ENCODE peak calls at places on chromosomes 12 and 14, in six cellular contexts. J, D, N, F, E and V are unnamed samples.

GRCh38 chr14:105060751-105061427 is 4.3 kb downstream of the GPR132 start:
- DNase-seq in J (peak; percentile 67), D (no peak), N (no peak), F (no peak), E (no peak), V (no peak)

GRCh38 chr14:29310210-29310609 is 543.6 kb downstream of the FOXG1 start:
- DNase-seq in J (no peak), D (no peak), N (no peak), F (no peak), E (no peak), V (no peak)

GRCh38 chr12:93778306-93778705 is 101.1 kb downstream of the CRADD start:
- DNase-seq in J (no peak), D (no peak), N (no peak), F (no peak), E (no peak), V (no peak)

GRCh38 chr12:98256830-98257229 is 258.6 kb upstream of the TMPO start:
- DNase-seq in J (no peak), D (no peak), N (no peak), F (peak; percentile 9), E (no peak), V (no peak)

GRCh38 chr14:89504602-89505320 is 87.7 kb upstream of the FOXN3 start:
- DNase-seq in J (no peak), D (no peak), N (peak; percentile 33), F (no peak), E (no peak), V (no peak)

GRCh38 chr12:79063258-79063657 is 198.7 kb downstream of the SYT1 start:
- DNase-seq in J (no peak), D (no peak), N (no peak), F (no peak), E (no peak), V (no peak)

GRCh38 chr14:57244103-57244502 is 24.6 kb downstream of the EXOC5 start:
- DNase-seq in J (no peak), D (no peak), N (no peak), F (no peak), E (no peak), V (no peak)

GRCh38 chr14:99686557-99687283 is 2.6 kb downstream of the CYP46A1 start:
- DNase-seq in J (no peak), D (no peak), N (no peak), F (no peak), E (no peak), V (no peak)

GRCh38 chr14:70622111-70622712 is 19.5 kb upstream of the TTC9 start:
- DNase-seq in J (peak; percentile 56), D (no peak), N (no peak), F (peak; percentile 19), E (peak; percentile 64), V (peak; percentile 67)

GRCh38 chr14:56805201-56805991 is 4.9 kb downstream of the OTX2 start:
- DNase-seq in J (no peak), D (no peak), N (no peak), F (no peak), E (no peak), V (no peak)

GRCh38 chr12:10388611-10389010 is 1.2 kb downstream of the KLRK1 start:
- DNase-seq in J (no peak), D (no peak), N (no peak), F (no peak), E (no peak), V (no peak)

GRCh38 chr12:69527506-69528272 is 57.5 kb downstream of the FRS2 start:
- DNase-seq in J (no peak), D (no peak), N (no peak), F (no peak), E (no peak), V (no peak)

DNA sequence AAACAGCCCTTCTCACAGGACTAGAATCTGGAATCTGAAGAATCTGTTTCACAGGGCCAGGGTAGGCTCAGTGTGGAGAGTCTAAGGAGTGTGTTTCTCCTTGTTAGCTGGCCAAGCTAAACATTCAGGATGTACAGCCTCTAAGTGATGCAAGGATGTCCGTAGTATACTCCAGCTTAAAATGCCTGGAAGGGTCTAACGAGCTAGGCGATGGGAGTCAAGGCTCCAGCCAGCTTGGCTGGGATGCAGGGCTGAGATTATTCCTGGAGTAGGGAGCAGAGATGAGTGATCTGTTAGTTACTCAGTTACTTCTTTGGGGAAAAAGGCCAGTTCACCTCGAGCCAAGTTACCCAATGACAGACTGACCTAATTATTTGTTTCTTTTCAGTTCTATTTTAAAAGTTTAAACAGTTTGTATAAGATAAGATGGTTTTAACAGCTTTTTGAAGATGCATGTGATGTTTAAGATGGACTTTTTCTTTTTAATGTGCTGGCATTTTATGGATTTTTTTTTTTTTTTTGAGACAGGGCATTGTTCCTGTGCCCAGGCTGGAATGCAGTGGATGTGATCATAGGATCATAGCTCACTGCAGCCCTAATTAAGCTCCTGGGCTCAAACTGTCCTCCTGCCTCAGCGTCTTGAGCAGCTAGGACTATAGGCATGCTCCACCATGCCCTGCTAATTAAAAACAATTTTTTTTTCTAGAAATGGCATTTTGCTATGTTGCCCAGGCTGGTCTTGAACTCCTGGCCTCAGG is 41.1 kb downstream of the SYNE2 start:
- DNase-seq in J (no peak), D (no peak), N (no peak), F (no peak), E (no peak), V (peak; percentile 45)
- TF ChIP-seq CHD2 in J (no peak), D (no peak), N (no peak), F (no peak), E (no peak), V (no peak)

GRCh38 chr12:26014085-26014484 is 55.6 kb downstream of the RASSF8 start:
- DNase-seq in J (no peak), D (no peak), N (no peak), F (no peak), E (no peak), V (no peak)

GRCh38 chr12:26022043-26022442 is 63.6 kb downstream of the RASSF8 start:
- DNase-seq in J (no peak), D (no peak), N (no peak), F (no peak), E (no peak), V (no peak)

GRCh38 chr12:26021534-26021933 is 63.1 kb downstream of the RASSF8 start:
- DNase-seq in J (no peak), D (no peak), N (no peak), F (no peak), E (no peak), V (no peak)

GRCh38 chr12:26018926-26019325 is 60.4 kb downstream of the RASSF8 start:
- DNase-seq in J (no peak), D (no peak), N (no peak), F (no peak), E (no peak), V (no peak)

DNA sequence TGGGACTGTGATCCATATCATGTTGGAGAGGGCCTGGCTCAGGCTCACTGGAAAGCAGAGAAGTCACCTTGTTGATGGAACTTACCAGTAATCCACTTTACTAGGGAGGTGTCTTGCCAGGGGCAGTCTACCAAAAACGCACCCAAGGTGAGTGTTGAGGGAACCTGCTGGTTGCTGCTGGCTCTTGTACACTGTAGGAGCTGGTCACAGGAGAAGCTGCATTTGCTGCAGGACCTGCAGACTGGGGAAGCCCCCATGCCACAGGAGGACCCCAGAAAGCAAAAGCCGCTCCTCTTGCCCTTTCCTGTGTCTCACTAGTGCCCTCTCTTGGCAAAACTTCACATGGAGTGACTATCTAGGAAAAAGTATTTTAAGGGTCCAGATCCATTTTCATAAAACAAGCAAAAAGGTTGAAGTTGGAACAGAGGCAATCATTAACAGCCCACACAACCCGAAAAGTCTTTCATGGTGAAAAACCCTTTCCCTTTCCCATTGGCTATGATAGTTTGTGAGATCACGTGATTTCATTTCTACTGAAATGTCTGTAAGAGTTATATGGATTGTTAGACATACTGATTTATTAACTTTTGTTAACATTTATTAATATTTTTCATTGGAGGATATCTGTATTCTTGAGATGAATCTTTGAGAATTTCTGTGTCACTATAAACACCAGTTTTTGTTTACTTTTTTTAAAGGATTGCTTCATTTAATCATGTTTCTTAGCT is 59.2 kb downstream of the RASSF8 start:
- DNase-seq in J (peak; percentile 20), D (no peak), N (no peak), F (peak; percentile 15), E (peak; percentile 50), V (peak; percentile 60)
- TF ChIP-seq CHD2 in J (no peak), D (no peak), N (no peak), F (no peak), E (no peak), V (no peak)

DNA sequence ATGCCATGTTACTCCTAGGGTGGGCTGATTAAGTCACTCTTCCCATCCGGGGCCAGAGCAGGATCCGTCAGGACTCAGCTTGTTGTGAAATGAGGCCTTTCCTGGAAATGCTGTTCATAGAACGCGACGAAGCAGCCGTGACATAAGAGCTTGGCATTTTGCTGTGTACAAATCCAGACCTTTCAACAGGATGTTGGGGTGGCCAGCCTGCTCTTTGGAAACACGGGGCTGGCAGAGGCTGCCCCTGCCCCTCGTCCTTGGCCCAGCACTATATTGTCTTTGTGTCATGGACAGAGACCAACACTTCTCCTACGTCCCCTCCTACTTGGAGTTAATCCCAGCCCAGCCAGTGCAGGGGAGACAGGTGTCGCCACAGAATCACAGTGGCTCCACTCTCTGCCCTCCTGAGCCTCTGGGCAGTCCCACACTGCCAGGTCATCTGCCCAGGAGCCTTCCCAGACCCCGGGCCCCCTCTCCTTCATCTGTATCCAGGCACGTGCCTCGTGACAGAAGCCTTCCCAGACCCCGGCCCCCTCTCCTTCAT is 18.6 kb upstream of the EIF5 start:
- DNase-seq in J (no peak), D (no peak), N (no peak), F (peak; percentile 54), E (peak; percentile 74), V (no peak)
- TF ChIP-seq CHD2 in J (no peak), D (no peak), N (no peak), F (no peak), E (no peak), V (no peak)

GRCh38 chr12:117649796-117650195 is 288.4 kb upstream of the NOS1 start:
- DNase-seq in J (no peak), D (no peak), N (no peak), F (no peak), E (no peak), V (no peak)

GRCh38 chr12:117643971-117644370 is 282.5 kb upstream of the NOS1 start:
- DNase-seq in J (peak; percentile 44), D (no peak), N (no peak), F (no peak), E (no peak), V (no peak)

GRCh38 chr12:117645473-117645872 is 284.0 kb upstream of the NOS1 start:
- DNase-seq in J (no peak), D (no peak), N (no peak), F (no peak), E (no peak), V (no peak)

GRCh38 chr12:117641885-117642284 is 280.5 kb upstream of the NOS1 start:
- DNase-seq in J (no peak), D (no peak), N (no peak), F (no peak), E (no peak), V (no peak)

DNA sequence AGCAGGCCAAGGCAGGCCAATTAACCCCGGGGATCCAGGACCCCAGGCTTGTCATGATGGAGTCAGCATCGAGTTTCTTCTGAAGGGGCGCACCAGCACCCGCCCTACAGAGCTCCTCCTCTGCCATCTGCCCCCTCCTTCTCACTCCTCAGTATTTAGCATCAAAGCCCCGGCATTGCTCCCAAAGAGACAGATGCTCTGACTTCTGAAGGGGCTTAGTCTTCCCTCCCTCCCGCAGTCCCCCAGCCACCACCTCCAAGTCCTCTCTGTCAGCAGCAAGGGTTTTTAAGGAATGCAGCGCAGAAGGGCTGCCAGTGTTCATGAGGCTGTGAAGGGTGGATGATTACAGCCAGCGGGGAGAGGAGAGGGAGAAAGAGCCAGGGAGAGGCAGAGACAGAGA is 285.2 kb upstream of the NOS1 start:
- DNase-seq in J (peak; percentile 37), D (no peak), N (no peak), F (no peak), E (no peak), V (no peak)
- TF ChIP-seq CHD2 in J (no peak), D (no peak), N (no peak), F (no peak), E (no peak), V (no peak)

GRCh38 chr14:75972729-75973480 is 8.9 kb downstream of the TGFB3 start:
- DNase-seq in J (peak; percentile 71), D (no peak), N (no peak), F (no peak), E (no peak), V (no peak)
- TF ChIP-seq CHD2 in J (no peak), D (no peak), N (no peak), F (no peak), E (no peak), V (no peak)